ENCODE peak calls at places on chromosome 14, in nine cellular contexts. V is fibroblast of mammary gland, R is sigmoid colon, I is kidney epithelial cell, K is left lung, X is tibial artery, E is AG10803, C is GM23338, O is lower leg skin. B is an unnamed sample.

GRCh38 chr14:89260898-89261297 is 156.1 kb downstream of the FOXN3 start:
- DNase-seq in V (no peak), R (no peak), I (no peak), K (no peak), X (no peak), E (no peak), C (no peak), O (no peak), B (no peak)

GRCh38 chr14:95431199-95432145 is 85.0 kb downstream of the SYNE3 start:
- DNase-seq in V (peak; percentile 71), R (no peak), I (no peak), K (no peak), X (no peak), E (peak; percentile 12), C (peak; percentile 77), O (no peak), B (no peak)

GRCh38 chr14:89393346-89393745 is 23.7 kb downstream of the FOXN3 start:
- DNase-seq in V (no peak), R (peak; percentile 4), I (no peak), K (no peak), X (no peak), E (no peak), C (no peak), O (no peak), B (no peak)

GRCh38 chr14:69151458-69152180 is 1.3 kb downstream of the DCAF5 start:
- DNase-seq in V (peak; percentile 53), R (peak; percentile 84), I (no peak), K (peak; percentile 72), X (peak; percentile 84), E (peak; percentile 73), C (peak; percentile 89), O (peak; percentile 61), B (no peak)

GRCh38 chr14:84490081-84490480 is 1039.9 kb upstream of the FLRT2 start:
- DNase-seq in V (no peak), R (no peak), I (no peak), K (no peak), X (no peak), E (no peak), C (no peak), O (no peak), B (no peak)

GRCh38 chr14:90587918-90588317 is 191.1 kb downstream of the CALM1 start:
- DNase-seq in V (no peak), R (no peak), I (no peak), K (no peak), X (no peak), E (no peak), C (no peak), O (no peak), B (no peak)

GRCh38 chr14:67883717-67884116 is 64.1 kb downstream of the RAD51B start:
- DNase-seq in V (peak; percentile 41), R (no peak), I (no peak), K (no peak), X (no peak), E (peak; percentile 29), C (no peak), O (no peak), B (no peak)

GRCh38 chr14:99318091-99318958 is 46.3 kb upstream of the BCL11B start:
- DNase-seq in V (no peak), R (no peak), I (no peak), K (no peak), X (no peak), E (no peak), C (peak; percentile 47), O (no peak), B (no peak)

GRCh38 chr14:100072783-100073346 is 7.6 kb downstream of the EVL start:
- DNase-seq in V (no peak), R (no peak), I (no peak), K (peak; percentile 73), X (no peak), E (no peak), C (peak; percentile 24), O (peak; percentile 33), B (no peak)

GRCh38 chr14:67413806-67414769 is 2.1 kb upstream of the PLEK2 start:
- DNase-seq in V (peak; percentile 85), R (peak; percentile 41), I (peak; percentile 74), K (no peak), X (no peak), E (peak; percentile 63), C (no peak), O (no peak), B (no peak)

GRCh38 chr14:104250175-104250574 is 111.8 kb downstream of the KIF26A start:
- DNase-seq in V (no peak), R (no peak), I (no peak), K (no peak), X (peak; percentile 39), E (no peak), C (no peak), O (no peak), B (no peak)

GRCh38 chr14:52078093-52078492 is 9.2 kb upstream of the NID2 start:
- DNase-seq in V (peak; percentile 70), R (no peak), I (no peak), K (no peak), X (no peak), E (no peak), C (no peak), O (no peak), B (no peak)

GRCh38 chr14:71739273-71739990 is 192.8 kb upstream of the RGS6 start:
- DNase-seq in V (peak; percentile 21), R (no peak), I (peak; percentile 70), K (no peak), X (no peak), E (no peak), C (peak; percentile 45), O (no peak), B (peak; percentile 21)

GRCh38 chr14:70189678-70190077 is 927 bp upstream of the SLC8A3 start:
- DNase-seq in V (no peak), R (no peak), I (no peak), K (no peak), X (no peak), E (no peak), C (peak; percentile 24), O (no peak), B (no peak)

GRCh38 chr14:80087411-80087810 is 123.9 kb downstream of the DIO2 start:
- DNase-seq in V (no peak), R (no peak), I (no peak), K (no peak), X (no peak), E (no peak), C (no peak), O (no peak), B (no peak)

GRCh38 chr14:51547260-51547659 is 104.5 kb upstream of the FRMD6 start:
- DNase-seq in V (peak; percentile 100), R (peak; percentile 83), I (peak; percentile 97), K (peak; percentile 35), X (peak; percentile 74), E (peak; percentile 99), C (no peak), O (no peak), B (peak; percentile 49)

GRCh38 chr14:76780875-76781647 is 19.8 kb downstream of the VASH1 start:
- DNase-seq in V (peak; percentile 25), R (peak; percentile 64), I (no peak), K (no peak), X (peak; percentile 70), E (no peak), C (no peak), O (no peak), B (no peak)

DNA sequence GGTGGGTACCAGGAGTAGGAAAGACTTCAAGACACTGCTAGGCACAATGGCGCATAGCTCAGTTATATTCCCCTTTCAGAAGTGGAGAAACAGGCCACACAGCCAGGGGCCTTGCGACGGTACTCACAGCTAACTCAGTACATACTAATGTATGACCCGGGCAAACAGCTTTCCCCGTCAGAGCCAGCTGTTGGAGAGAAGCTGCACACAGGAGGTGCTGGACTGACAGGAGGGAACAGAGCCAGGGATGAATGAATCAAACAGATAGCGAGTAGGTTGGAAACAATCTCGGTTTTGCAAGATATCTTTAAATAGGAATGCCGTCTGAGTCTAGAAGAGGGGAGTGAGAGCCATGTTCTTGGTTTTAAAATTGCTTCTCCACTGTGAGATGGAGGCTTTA is 45.5 kb downstream of the PRIMA1 start:
- DNase-seq in V (no peak), R (no peak), I (no peak), K (no peak), X (no peak), E (no peak), C (no peak), O (no peak), B (no peak)
- TF ChIP-seq CTCF in V (no peak), R (no peak), I (no peak), K (no peak), X (no peak), E (no peak), C (no peak), O (no peak), B (no peak)

DNA sequence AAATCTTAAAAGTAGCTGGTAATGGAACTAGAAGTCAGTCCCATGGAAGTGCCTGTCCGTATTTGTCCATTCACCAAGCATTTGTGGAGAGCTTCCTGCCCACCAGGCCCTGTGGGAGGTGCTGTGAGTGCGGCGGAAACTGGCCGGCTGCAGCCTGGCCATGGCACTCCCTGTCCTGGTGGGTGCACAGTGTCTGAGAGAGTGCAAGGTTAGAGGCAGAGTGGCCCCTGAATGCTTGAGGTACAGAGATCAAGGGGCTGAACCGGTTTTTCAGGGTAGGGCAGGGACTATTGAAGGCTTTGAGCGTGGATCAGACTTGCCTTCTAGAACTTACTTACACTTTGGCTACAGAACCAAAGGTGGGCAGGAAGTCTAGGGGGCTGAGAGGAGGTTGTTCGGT is 92.9 kb downstream of the ESR2 start:
- DNase-seq in V (no peak), R (no peak), I (no peak), K (peak; percentile 60), X (no peak), E (no peak), C (no peak), O (no peak), B (no peak)
- H3K4me3 ChIP-seq in V (no peak overlapping the region), R (no peak overlapping the region), I (no peak overlapping the region), K (no peak overlapping the region), X (no peak overlapping the region), E (no peak overlapping the region), C (no peak overlapping the region), O (no peak overlapping the region), B (no peak overlapping the region)

GRCh38 chr14:26729851-26730250 is 132.0 kb upstream of the NOVA1 start:
- DNase-seq in V (peak; percentile 43), R (no peak), I (no peak), K (no peak), X (no peak), E (peak; percentile 76), C (no peak), O (no peak), B (no peak)

GRCh38 chr14:26735811-26736210 is 138.0 kb upstream of the NOVA1 start:
- DNase-seq in V (no peak), R (no peak), I (no peak), K (no peak), X (no peak), E (no peak), C (no peak), O (no peak), B (no peak)

GRCh38 chr14:26730929-26731618 is 133.2 kb upstream of the NOVA1 start:
- DNase-seq in V (peak; percentile 44), R (no peak), I (no peak), K (no peak), X (no peak), E (no peak), C (peak; percentile 80), O (no peak), B (no peak)
- TF ChIP-seq CTCF in V (peak; percentile 58), R (no peak), I (peak; percentile 52), K (no peak), X (peak; percentile 12), E (peak; percentile 35), C (peak; percentile 75), O (no peak), B (peak; percentile 64)

DNA sequence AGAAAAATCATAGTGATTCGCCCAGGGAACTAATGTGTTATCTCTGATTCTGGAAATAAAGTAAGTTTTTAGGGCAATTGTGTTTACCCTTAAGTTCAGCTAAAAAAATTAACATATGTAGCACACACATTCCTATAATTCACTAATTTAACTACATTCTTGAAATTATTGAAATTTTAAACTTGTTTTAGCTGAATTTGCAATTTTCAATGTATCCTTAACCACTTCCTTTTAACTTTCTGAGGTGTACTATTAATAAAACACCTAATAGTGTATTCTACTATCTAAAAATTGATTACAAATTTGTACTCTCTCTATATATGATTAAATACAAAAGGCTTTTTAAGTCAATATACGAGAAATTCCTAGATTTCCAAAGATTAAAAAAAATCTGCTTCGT is 2.2 kb downstream of the KLHL28 start:
- DNase-seq in V (no peak), R (no peak), I (no peak), K (no peak), X (no peak), E (no peak), C (no peak), O (no peak), B (no peak)
- H3K4me3 ChIP-seq in V (peak overlapping the region; percentile 94), R (no peak overlapping the region), I (no peak overlapping the region), K (peak overlapping the region; percentile 94), X (peak overlapping the region; percentile 79), E (peak overlapping the region; percentile 97), C (peak overlapping the region; percentile 65), O (no peak overlapping the region), B (no peak overlapping the region)